ENCODE peak calls at places on chromosomes 12 and 14, in six cellular contexts. M is endothelial cell; D is activated T-cell treated with anti-CD3 and anti-CD28 coated beads, Interleukin-2, amount 50 U/mL, for 24 hours; Q is naive thymus-derived CD8-positive, alpha-beta T cell; V is B cell; P is lower leg skin. X is an unnamed sample.

GRCh38 chr12:46524778-46525177 is 152.2 kb upstream of the SLC38A2 start:
- DNase-seq in M (no peak), D (no peak), Q (no peak), V (no peak), P (peak; percentile 92), X (peak; percentile 86)

GRCh38 chr14:65164825-65165135 is 62.5 kb upstream of the MAX start:
- DNase-seq in M (no peak), D (no peak), Q (no peak), V (no peak), P (no peak), X (no peak)

GRCh38 chr12:54413284-54414190 is 5.5 kb downstream of the ITGA5 start:
- DNase-seq in M (no peak), D (peak; percentile 69), Q (peak; percentile 93), V (peak; percentile 81), P (no peak), X (no peak)

GRCh38 chr12:38155526-38156496 is 160.8 kb upstream of the ALG10B start:
- DNase-seq in M (no peak), D (no peak), Q (no peak), V (no peak), P (peak; percentile 82), X (peak; percentile 53)

GRCh38 chr14:105132921-105133320 is 35.7 kb downstream of the JAG2 start:
- DNase-seq in M (no peak), D (no peak), Q (no peak), V (no peak), P (no peak), X (no peak)

GRCh38 chr14:24231263-24232120 is 675 bp downstream of the NEDD8 start:
- DNase-seq in M (no peak), D (no peak), Q (no peak), V (no peak), P (peak; percentile 84), X (no peak)

GRCh38 chr12:65605019-65605418 is 219.3 kb upstream of the HMGA2 start:
- DNase-seq in M (no peak), D (no peak), Q (no peak), V (no peak), P (no peak), X (no peak)

GRCh38 chr12:39587247-39587646 is 32.4 kb downstream of the ABCD2 start:
- DNase-seq in M (no peak), D (no peak), Q (no peak), V (no peak), P (no peak), X (no peak)

GRCh38 chr12:9381619-9382018 is 173.4 kb upstream of the PZP start:
- DNase-seq in M (no peak), D (no peak), Q (no peak), V (no peak), P (no peak), X (no peak)

GRCh38 chr12:53770281-53770680 is 18.5 kb upstream of the CISTR start:
- DNase-seq in M (no peak), D (no peak), Q (no peak), V (no peak), P (no peak), X (no peak)

GRCh38 chr14:104399432-104400155 is 180.0 kb upstream of the C14orf180 start:
- DNase-seq in M (no peak), D (peak; percentile 28), Q (peak; percentile 62), V (no peak), P (peak; percentile 62), X (peak; percentile 32)

GRCh38 chr14:76810953-76811400 is 1.7 kb downstream of the ANGEL1 start:
- DNase-seq in M (peak; percentile 17), D (no peak), Q (no peak), V (no peak), P (no peak), X (no peak)

GRCh38 chr12:562634-563033 is 100.6 kb downstream of the NINJ2 start:
- DNase-seq in M (no peak), D (no peak), Q (peak; percentile 57), V (no peak), P (no peak), X (no peak)

GRCh38 chr14:46499521-46499920 is 152.1 kb downstream of the RPL10L start:
- DNase-seq in M (no peak), D (no peak), Q (no peak), V (no peak), P (no peak), X (no peak)

GRCh38 chr12:62320054-62320453 is 59.9 kb downstream of the USP15 start:
- DNase-seq in M (no peak), D (no peak), Q (no peak), V (no peak), P (no peak), X (no peak)

GRCh38 chr12:52952082-52952801 is 3.3 kb downstream of the KRT18 start:
- DNase-seq in M (no peak), D (no peak), Q (no peak), V (no peak), P (no peak), X (no peak)

GRCh38 chr12:88562151-88562550 is 18.1 kb downstream of the KITLG start:
- DNase-seq in M (no peak), D (no peak), Q (no peak), V (no peak), P (no peak), X (no peak)

GRCh38 chr14:53048631-53049030 is 97.8 kb upstream of the FERMT2 start:
- DNase-seq in M (no peak), D (no peak), Q (no peak), V (no peak), P (no peak), X (no peak)

GRCh38 chr12:53224268-53224896 is 7.6 kb downstream of the RARG start:
- DNase-seq in M (no peak), D (no peak), Q (no peak), V (no peak), P (no peak), X (no peak)

GRCh38 chr14:65506801-65507200 is 94.3 kb downstream of the FUT8 start:
- DNase-seq in M (no peak), D (no peak), Q (no peak), V (no peak), P (no peak), X (no peak)

GRCh38 chr12:52121848-52122838 is 42.6 kb downstream of the SMIM41 start:
- DNase-seq in M (peak; percentile 75), D (peak; percentile 73), Q (peak; percentile 79), V (peak; percentile 77), P (peak; percentile 92), X (no peak)

GRCh38 chr12:51653431-51653830 is 62.4 kb downstream of the SCN8A start:
- DNase-seq in M (no peak), D (no peak), Q (no peak), V (no peak), P (no peak), X (no peak)

GRCh38 chr14:91228112-91229004 is 16.1 kb downstream of the GPR68 start:
- DNase-seq in M (no peak), D (peak; percentile 88), Q (peak; percentile 78), V (peak; percentile 66), P (no peak), X (no peak)

GRCh38 chr12:64019654-64020053 is 175.2 kb downstream of the SRGAP1 start:
- DNase-seq in M (no peak), D (no peak), Q (no peak), V (no peak), P (no peak), X (no peak)